ENCODE peak calls at places on chromosomes 16 and 17, in four cellular contexts. Q is GM12891, C is K562, G is GM12878. A is an unnamed sample.

GRCh38 chr17:50203589-50204345 is 2.3 kb upstream of the COL1A1 start:
- DNase-seq in G (no peak), C (no peak), Q (no peak), A (no peak)

GRCh38 chr16:1823821-1824220 is 2.8 kb downstream of the HAGH start:
- DNase-seq in Q (no peak), C (peak; percentile 63), G (no peak), A (peak; percentile 83)

GRCh38 chr16:70715113-70715711 is 29.4 kb upstream of the MTSS2 start:
- DNase-seq in C (no peak), G (no peak), Q (no peak), A (no peak)

GRCh38 chr17:72858826-72859495 is 233.5 kb downstream of the SLC39A11 start:
- DNase-seq in G (no peak), Q (no peak), C (no peak), A (no peak)

GRCh38 chr17:79201536-79202227 is 127.1 kb downstream of the ENGASE start:
- DNase-seq in Q (no peak), C (no peak), G (no peak), A (no peak)

GRCh38 chr17:8153957-8154607 is 1.9 kb upstream of the PER1 start:
- DNase-seq in C (peak; percentile 95), G (no peak), Q (no peak), A (peak; percentile 81)

GRCh38 chr17:78378225-78379133 is at the start of gene PGS1:
- DNase-seq in G (no peak), Q (peak; percentile 81), C (peak; percentile 86), A (peak; percentile 75)

GRCh38 chr17:57578608-57578990 is 166.5 kb downstream of the CCDC182 start:
- DNase-seq in G (peak; percentile 23), Q (no peak), C (no peak), A (no peak)

GRCh38 chr17:65794572-65794971 is 233.1 kb upstream of the AXIN2 start:
- DNase-seq in Q (no peak), G (no peak), C (peak; percentile 19), A (peak; percentile 11)

GRCh38 chr17:44996304-44996703 is 28.2 kb upstream of the C1QL1 start:
- DNase-seq in C (no peak), Q (no peak), G (no peak), A (no peak)

GRCh38 chr16:26598061-26598460 is 468.7 kb upstream of the C16orf82 start:
- DNase-seq in Q (no peak), G (no peak), C (peak; percentile 44), A (no peak)

GRCh38 chr16:71807905-71808592 is 585 bp downstream of the AP1G1 start:
- DNase-seq in G (no peak), Q (peak; percentile 13), C (peak; percentile 78), A (peak; percentile 32)

GRCh38 chr17:2712300-2713043 is 908 bp upstream of the CLUH start:
- DNase-seq in Q (no peak), G (no peak), C (no peak), A (no peak)

GRCh38 chr16:3074860-3075545 is 9.6 kb downstream of the IL32 start:
- DNase-seq in C (peak; percentile 24), G (peak; percentile 69), Q (peak; percentile 77), A (peak; percentile 83)

GRCh38 chr16:81405702-81406113 is 38.9 kb upstream of the CMIP start:
- DNase-seq in C (peak; percentile 30), G (no peak), Q (no peak), A (no peak)

GRCh38 chr17:81612172-81612571 is 24.7 kb downstream of the NPLOC4 start:
- DNase-seq in G (no peak), Q (no peak), C (no peak), A (no peak)

GRCh38 chr17:76597156-76598003 is 11.7 kb upstream of the ST6GALNAC2 start:
- DNase-seq in Q (no peak), G (peak; percentile 50), C (no peak), A (no peak)

GRCh38 chr17:55089955-55090573 is 121.5 kb downstream of the STXBP4 start:
- DNase-seq in G (peak; percentile 79), C (peak; percentile 78), Q (peak; percentile 8), A (no peak)

GRCh38 chr16:77722315-77723107 is at the start of gene NUDT7:
- DNase-seq in C (peak; percentile 97), G (peak; percentile 76), Q (peak; percentile 89), A (peak; percentile 84)

GRCh38 chr16:10871157-10871991 is 5.6 kb upstream of the CIITA start:
- DNase-seq in G (peak; percentile 86), C (no peak), Q (no peak), A (peak; percentile 70)

DNA sequence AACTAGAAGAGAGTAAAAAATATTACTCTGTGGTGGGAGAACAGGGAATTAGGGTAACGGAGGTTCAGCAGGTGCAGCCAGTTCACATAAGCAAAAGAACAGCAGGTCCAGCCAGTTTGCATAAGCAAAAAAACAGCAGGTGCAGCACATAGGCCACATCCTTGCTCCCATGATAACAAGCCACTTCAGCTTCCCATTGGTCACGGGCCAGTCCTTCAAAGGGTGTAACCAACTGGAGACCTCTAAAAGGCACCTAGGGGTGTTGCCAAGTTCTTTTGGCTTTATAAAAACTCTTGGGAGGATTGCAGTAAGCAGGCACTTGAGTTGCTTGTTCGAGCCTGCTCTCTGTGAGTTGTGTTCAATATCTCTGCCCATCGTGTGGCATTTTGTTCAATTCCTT is 488.1 kb downstream of the XYLT1 start:
- DNase-seq in Q (no peak), C (peak; percentile 13), G (no peak), A (no peak)
- TF ChIP-seq SPI1 in Q (no peak), C (no peak), G (no peak), A (no peak)

GRCh38 chr17:75024686-75025397 is 12.4 kb downstream of the MRPL58 start:
- DNase-seq in C (no peak), Q (no peak), G (no peak), A (peak; percentile 77)
- TF ChIP-seq SPI1 in C (no peak), Q (no peak), G (no peak), A (no peak)

GRCh38 chr16:499924-500323 is 27.6 kb upstream of the CAPN15 start:
- DNase-seq in C (no peak), Q (no peak), G (no peak), A (no peak)

GRCh38 chr16:503150-504071 is 24.1 kb upstream of the CAPN15 start:
- DNase-seq in G (no peak), C (no peak), Q (no peak), A (no peak)

GRCh38 chr16:500699-501098 is 26.8 kb upstream of the CAPN15 start:
- DNase-seq in Q (no peak), C (no peak), G (no peak), A (no peak)

GRCh38 chr16:505479-506245 is 21.9 kb upstream of the CAPN15 start:
- DNase-seq in G (no peak), C (no peak), Q (no peak), A (peak; percentile 41)

GRCh38 chr16:502179-502943 is 25.2 kb upstream of the CAPN15 start:
- DNase-seq in G (no peak), Q (no peak), C (no peak), A (no peak)
- TF ChIP-seq SPI1 in G (no peak), Q (no peak), C (no peak), A (no peak)

GRCh38 chr17:34068506-34069035 is 186.5 kb upstream of the CCL2 start:
- DNase-seq in C (no peak), G (no peak), Q (no peak), A (no peak)

GRCh38 chr17:34067009-34067408 is 188.1 kb upstream of the CCL2 start:
- DNase-seq in Q (no peak), C (no peak), G (no peak), A (no peak)

GRCh38 chr17:34070712-34071111 is 184.4 kb upstream of the CCL2 start:
- DNase-seq in Q (no peak), C (no peak), G (no peak), A (no peak)

GRCh38 chr17:34071891-34072420 is 183.1 kb upstream of the CCL2 start:
- DNase-seq in Q (no peak), G (no peak), C (no peak), A (no peak)

DNA sequence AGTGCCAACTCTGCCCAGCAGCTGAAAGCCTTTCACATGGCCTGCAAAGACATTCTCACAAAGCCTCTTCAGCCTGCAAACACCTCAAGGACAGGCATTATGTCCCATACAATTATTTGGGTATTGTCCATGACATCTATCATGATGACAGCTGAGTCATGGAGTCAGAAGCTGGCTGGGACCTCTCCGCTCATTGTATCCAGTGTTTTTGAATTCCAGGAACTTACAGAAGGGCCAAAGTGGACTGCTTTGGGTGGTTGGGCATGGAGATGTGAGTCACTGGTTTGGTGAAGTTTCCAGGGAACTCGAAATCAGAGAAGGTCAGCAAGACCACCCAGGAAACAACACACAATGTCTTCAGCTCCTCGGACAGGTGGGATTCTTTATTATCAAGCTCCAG is 188.6 kb upstream of the CCL2 start:
- DNase-seq in Q (no peak), G (no peak), C (no peak), A (no peak)
- TF ChIP-seq SPI1 in Q (no peak), G (no peak), C (no peak), A (no peak)

DNA sequence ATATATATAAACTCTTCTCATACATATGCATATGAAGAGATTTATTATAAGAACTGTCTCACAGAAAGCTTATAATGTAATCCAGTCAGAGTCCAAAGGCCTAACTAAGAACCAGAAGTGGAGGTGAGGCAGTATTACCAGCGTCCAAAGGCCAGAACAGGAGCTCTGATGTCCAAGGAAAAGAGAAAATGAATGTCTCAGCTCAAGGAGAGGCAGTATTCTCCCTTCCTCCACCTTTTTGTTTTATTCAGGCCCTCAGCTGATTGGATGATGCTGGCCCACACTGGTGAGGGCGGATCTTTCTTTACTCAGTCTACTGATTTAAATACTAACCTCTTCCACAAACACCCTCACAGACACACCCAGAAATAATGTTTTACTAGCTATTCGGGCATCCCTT is 43.4 kb downstream of the FBXL20 start:
- DNase-seq in C (no peak), G (no peak), Q (no peak), A (no peak)
- TF ChIP-seq SPI1 in C (no peak), G (no peak), Q (no peak), A (no peak)